ENCODE peak calls at places on chromosomes 12 and 14, in five cellular contexts. One of them, this sample, is unnamed.

GRCh38 chr14:64756712-64757111 is 52.5 kb downstream of the PLEKHG3 start:
- DNase-seq in stimulated activated effector memory CD8-positive, alpha-beta T cell treated with anti-CD3 and anti-CD28 coated beads, Interleukin-12 subunit alpha, Interleukin-12 subunit beta, amount 100 ng/mL, for 72 hours: no peak
- DNase-seq in stimulated activated CD4-positive, alpha-beta T cell treated with anti-CD3 and anti-CD28 coated beads, Interleukin-12 subunit alpha, Interleukin-12 subunit beta, amount 100 ng/mL, for 48 hours: no peak
- DNase-seq in NCI-H748 treated with DMSO at 0.1 percent for 48 hours: no peak
- DNase-seq in activated CD4-positive, CD25-positive, alpha-beta regulatory T cell: no peak
- DNase-seq in this sample: no peak

GRCh38 chr12:93441617-93442410 is at the start of gene UBE2N:
- DNase-seq in activated CD4-positive, CD25-positive, alpha-beta regulatory T cell: peak
- DNase-seq in NCI-H748 treated with DMSO at 0.1 percent for 48 hours: peak
- DNase-seq in stimulated activated CD4-positive, alpha-beta T cell treated with anti-CD3 and anti-CD28 coated beads, Interleukin-12 subunit alpha, Interleukin-12 subunit beta, amount 100 ng/mL, for 48 hours: peak
- DNase-seq in stimulated activated effector memory CD8-positive, alpha-beta T cell treated with anti-CD3 and anti-CD28 coated beads, Interleukin-12 subunit alpha, Interleukin-12 subunit beta, amount 100 ng/mL, for 72 hours: peak
- DNase-seq in this sample: peak

GRCh38 chr14:93207468-93208308 is 632 bp downstream of the UBR7 start:
- DNase-seq in activated CD4-positive, CD25-positive, alpha-beta regulatory T cell: no peak
- DNase-seq in stimulated activated effector memory CD8-positive, alpha-beta T cell treated with anti-CD3 and anti-CD28 coated beads, Interleukin-12 subunit alpha, Interleukin-12 subunit beta, amount 100 ng/mL, for 72 hours: no peak
- DNase-seq in stimulated activated CD4-positive, alpha-beta T cell treated with anti-CD3 and anti-CD28 coated beads, Interleukin-12 subunit alpha, Interleukin-12 subunit beta, amount 100 ng/mL, for 48 hours: no peak
- DNase-seq in NCI-H748 treated with DMSO at 0.1 percent for 48 hours: peak
- DNase-seq in this sample: peak

GRCh38 chr12:122986258-122986871 is 5.9 kb downstream of the ARL6IP4 start:
- DNase-seq in NCI-H748 treated with DMSO at 0.1 percent for 48 hours: no peak
- DNase-seq in stimulated activated effector memory CD8-positive, alpha-beta T cell treated with anti-CD3 and anti-CD28 coated beads, Interleukin-12 subunit alpha, Interleukin-12 subunit beta, amount 100 ng/mL, for 72 hours: no peak
- DNase-seq in activated CD4-positive, CD25-positive, alpha-beta regulatory T cell: no peak
- DNase-seq in stimulated activated CD4-positive, alpha-beta T cell treated with anti-CD3 and anti-CD28 coated beads, Interleukin-12 subunit alpha, Interleukin-12 subunit beta, amount 100 ng/mL, for 48 hours: no peak
- DNase-seq in this sample: no peak

GRCh38 chr14:95117937-95118726 is 39.2 kb downstream of the DICER1 start:
- DNase-seq in NCI-H748 treated with DMSO at 0.1 percent for 48 hours: no peak
- DNase-seq in stimulated activated effector memory CD8-positive, alpha-beta T cell treated with anti-CD3 and anti-CD28 coated beads, Interleukin-12 subunit alpha, Interleukin-12 subunit beta, amount 100 ng/mL, for 72 hours: no peak
- DNase-seq in stimulated activated CD4-positive, alpha-beta T cell treated with anti-CD3 and anti-CD28 coated beads, Interleukin-12 subunit alpha, Interleukin-12 subunit beta, amount 100 ng/mL, for 48 hours: no peak
- DNase-seq in activated CD4-positive, CD25-positive, alpha-beta regulatory T cell: no peak
- DNase-seq in this sample: no peak

GRCh38 chr14:33592298-33592697 is 358.6 kb downstream of the EGLN3 start:
- DNase-seq in stimulated activated effector memory CD8-positive, alpha-beta T cell treated with anti-CD3 and anti-CD28 coated beads, Interleukin-12 subunit alpha, Interleukin-12 subunit beta, amount 100 ng/mL, for 72 hours: no peak
- DNase-seq in activated CD4-positive, CD25-positive, alpha-beta regulatory T cell: no peak
- DNase-seq in NCI-H748 treated with DMSO at 0.1 percent for 48 hours: no peak
- DNase-seq in stimulated activated CD4-positive, alpha-beta T cell treated with anti-CD3 and anti-CD28 coated beads, Interleukin-12 subunit alpha, Interleukin-12 subunit beta, amount 100 ng/mL, for 48 hours: no peak
- DNase-seq in this sample: no peak

GRCh38 chr12:3630621-3631271 is 122.2 kb downstream of the CRACR2A start:
- DNase-seq in activated CD4-positive, CD25-positive, alpha-beta regulatory T cell: no peak
- DNase-seq in stimulated activated effector memory CD8-positive, alpha-beta T cell treated with anti-CD3 and anti-CD28 coated beads, Interleukin-12 subunit alpha, Interleukin-12 subunit beta, amount 100 ng/mL, for 72 hours: no peak
- DNase-seq in stimulated activated CD4-positive, alpha-beta T cell treated with anti-CD3 and anti-CD28 coated beads, Interleukin-12 subunit alpha, Interleukin-12 subunit beta, amount 100 ng/mL, for 48 hours: no peak
- DNase-seq in NCI-H748 treated with DMSO at 0.1 percent for 48 hours: no peak
- DNase-seq in this sample: no peak

GRCh38 chr14:97712471-97712870 is 915.3 kb downstream of the VRK1 start:
- DNase-seq in activated CD4-positive, CD25-positive, alpha-beta regulatory T cell: no peak
- DNase-seq in stimulated activated CD4-positive, alpha-beta T cell treated with anti-CD3 and anti-CD28 coated beads, Interleukin-12 subunit alpha, Interleukin-12 subunit beta, amount 100 ng/mL, for 48 hours: no peak
- DNase-seq in stimulated activated effector memory CD8-positive, alpha-beta T cell treated with anti-CD3 and anti-CD28 coated beads, Interleukin-12 subunit alpha, Interleukin-12 subunit beta, amount 100 ng/mL, for 72 hours: no peak
- DNase-seq in NCI-H748 treated with DMSO at 0.1 percent for 48 hours: no peak
- DNase-seq in this sample: no peak

GRCh38 chr12:44224399-44224798 is 388.5 kb downstream of the TMEM117 start:
- DNase-seq in NCI-H748 treated with DMSO at 0.1 percent for 48 hours: no peak
- DNase-seq in activated CD4-positive, CD25-positive, alpha-beta regulatory T cell: no peak
- DNase-seq in stimulated activated effector memory CD8-positive, alpha-beta T cell treated with anti-CD3 and anti-CD28 coated beads, Interleukin-12 subunit alpha, Interleukin-12 subunit beta, amount 100 ng/mL, for 72 hours: no peak
- DNase-seq in stimulated activated CD4-positive, alpha-beta T cell treated with anti-CD3 and anti-CD28 coated beads, Interleukin-12 subunit alpha, Interleukin-12 subunit beta, amount 100 ng/mL, for 48 hours: no peak
- DNase-seq in this sample: no peak

GRCh38 chr12:19657401-19657800 is 218.1 kb downstream of the AEBP2 start:
- DNase-seq in activated CD4-positive, CD25-positive, alpha-beta regulatory T cell: no peak
- DNase-seq in stimulated activated effector memory CD8-positive, alpha-beta T cell treated with anti-CD3 and anti-CD28 coated beads, Interleukin-12 subunit alpha, Interleukin-12 subunit beta, amount 100 ng/mL, for 72 hours: no peak
- DNase-seq in NCI-H748 treated with DMSO at 0.1 percent for 48 hours: no peak
- DNase-seq in stimulated activated CD4-positive, alpha-beta T cell treated with anti-CD3 and anti-CD28 coated beads, Interleukin-12 subunit alpha, Interleukin-12 subunit beta, amount 100 ng/mL, for 48 hours: no peak
- DNase-seq in this sample: no peak

GRCh38 chr12:4992881-4993280 is 50.8 kb upstream of the KCNA5 start:
- DNase-seq in activated CD4-positive, CD25-positive, alpha-beta regulatory T cell: no peak
- DNase-seq in stimulated activated effector memory CD8-positive, alpha-beta T cell treated with anti-CD3 and anti-CD28 coated beads, Interleukin-12 subunit alpha, Interleukin-12 subunit beta, amount 100 ng/mL, for 72 hours: no peak
- DNase-seq in stimulated activated CD4-positive, alpha-beta T cell treated with anti-CD3 and anti-CD28 coated beads, Interleukin-12 subunit alpha, Interleukin-12 subunit beta, amount 100 ng/mL, for 48 hours: no peak
- DNase-seq in NCI-H748 treated with DMSO at 0.1 percent for 48 hours: no peak
- DNase-seq in this sample: no peak

GRCh38 chr12:62347922-62348650 is 87.9 kb downstream of the USP15 start:
- DNase-seq in activated CD4-positive, CD25-positive, alpha-beta regulatory T cell: no peak
- DNase-seq in stimulated activated CD4-positive, alpha-beta T cell treated with anti-CD3 and anti-CD28 coated beads, Interleukin-12 subunit alpha, Interleukin-12 subunit beta, amount 100 ng/mL, for 48 hours: no peak
- DNase-seq in NCI-H748 treated with DMSO at 0.1 percent for 48 hours: no peak
- DNase-seq in stimulated activated effector memory CD8-positive, alpha-beta T cell treated with anti-CD3 and anti-CD28 coated beads, Interleukin-12 subunit alpha, Interleukin-12 subunit beta, amount 100 ng/mL, for 72 hours: no peak
- DNase-seq in this sample: no peak

GRCh38 chr12:117514016-117514415 is 152.6 kb upstream of the NOS1 start:
- DNase-seq in stimulated activated CD4-positive, alpha-beta T cell treated with anti-CD3 and anti-CD28 coated beads, Interleukin-12 subunit alpha, Interleukin-12 subunit beta, amount 100 ng/mL, for 48 hours: no peak
- DNase-seq in activated CD4-positive, CD25-positive, alpha-beta regulatory T cell: no peak
- DNase-seq in NCI-H748 treated with DMSO at 0.1 percent for 48 hours: no peak
- DNase-seq in stimulated activated effector memory CD8-positive, alpha-beta T cell treated with anti-CD3 and anti-CD28 coated beads, Interleukin-12 subunit alpha, Interleukin-12 subunit beta, amount 100 ng/mL, for 72 hours: no peak
- DNase-seq in this sample: no peak

GRCh38 chr14:40368314-40368713 is 936.1 kb upstream of the FBXO33 start:
- DNase-seq in NCI-H748 treated with DMSO at 0.1 percent for 48 hours: peak
- DNase-seq in stimulated activated effector memory CD8-positive, alpha-beta T cell treated with anti-CD3 and anti-CD28 coated beads, Interleukin-12 subunit alpha, Interleukin-12 subunit beta, amount 100 ng/mL, for 72 hours: no peak
- DNase-seq in activated CD4-positive, CD25-positive, alpha-beta regulatory T cell: no peak
- DNase-seq in stimulated activated CD4-positive, alpha-beta T cell treated with anti-CD3 and anti-CD28 coated beads, Interleukin-12 subunit alpha, Interleukin-12 subunit beta, amount 100 ng/mL, for 48 hours: no peak
- DNase-seq in this sample: no peak

GRCh38 chr12:69512820-69513219 is 42.6 kb downstream of the FRS2 start:
- DNase-seq in activated CD4-positive, CD25-positive, alpha-beta regulatory T cell: no peak
- DNase-seq in stimulated activated CD4-positive, alpha-beta T cell treated with anti-CD3 and anti-CD28 coated beads, Interleukin-12 subunit alpha, Interleukin-12 subunit beta, amount 100 ng/mL, for 48 hours: no peak
- DNase-seq in stimulated activated effector memory CD8-positive, alpha-beta T cell treated with anti-CD3 and anti-CD28 coated beads, Interleukin-12 subunit alpha, Interleukin-12 subunit beta, amount 100 ng/mL, for 72 hours: no peak
- DNase-seq in NCI-H748 treated with DMSO at 0.1 percent for 48 hours: no peak
- DNase-seq in this sample: peak

GRCh38 chr14:65101631-65102440 is 481 bp downstream of the MAX start:
- DNase-seq in stimulated activated CD4-positive, alpha-beta T cell treated with anti-CD3 and anti-CD28 coated beads, Interleukin-12 subunit alpha, Interleukin-12 subunit beta, amount 100 ng/mL, for 48 hours: peak
- DNase-seq in stimulated activated effector memory CD8-positive, alpha-beta T cell treated with anti-CD3 and anti-CD28 coated beads, Interleukin-12 subunit alpha, Interleukin-12 subunit beta, amount 100 ng/mL, for 72 hours: peak
- DNase-seq in NCI-H748 treated with DMSO at 0.1 percent for 48 hours: no peak
- DNase-seq in activated CD4-positive, CD25-positive, alpha-beta regulatory T cell: peak
- DNase-seq in this sample: peak

GRCh38 chr12:22333751-22334695 is 484 bp downstream of the ST8SIA1 start:
- DNase-seq in activated CD4-positive, CD25-positive, alpha-beta regulatory T cell: no peak
- DNase-seq in NCI-H748 treated with DMSO at 0.1 percent for 48 hours: no peak
- DNase-seq in stimulated activated CD4-positive, alpha-beta T cell treated with anti-CD3 and anti-CD28 coated beads, Interleukin-12 subunit alpha, Interleukin-12 subunit beta, amount 100 ng/mL, for 48 hours: no peak
- DNase-seq in stimulated activated effector memory CD8-positive, alpha-beta T cell treated with anti-CD3 and anti-CD28 coated beads, Interleukin-12 subunit alpha, Interleukin-12 subunit beta, amount 100 ng/mL, for 72 hours: no peak
- DNase-seq in this sample: no peak

GRCh38 chr12:57477710-57478681 is 1.7 kb downstream of the ARHGAP9 start:
- DNase-seq in NCI-H748 treated with DMSO at 0.1 percent for 48 hours: no peak
- DNase-seq in stimulated activated effector memory CD8-positive, alpha-beta T cell treated with anti-CD3 and anti-CD28 coated beads, Interleukin-12 subunit alpha, Interleukin-12 subunit beta, amount 100 ng/mL, for 72 hours: no peak
- DNase-seq in stimulated activated CD4-positive, alpha-beta T cell treated with anti-CD3 and anti-CD28 coated beads, Interleukin-12 subunit alpha, Interleukin-12 subunit beta, amount 100 ng/mL, for 48 hours: peak
- DNase-seq in activated CD4-positive, CD25-positive, alpha-beta regulatory T cell: no peak
- DNase-seq in this sample: peak

GRCh38 chr12:99004799-99005474 is 359.8 kb downstream of the APAF1 start:
- DNase-seq in stimulated activated effector memory CD8-positive, alpha-beta T cell treated with anti-CD3 and anti-CD28 coated beads, Interleukin-12 subunit alpha, Interleukin-12 subunit beta, amount 100 ng/mL, for 72 hours: no peak
- DNase-seq in activated CD4-positive, CD25-positive, alpha-beta regulatory T cell: no peak
- DNase-seq in stimulated activated CD4-positive, alpha-beta T cell treated with anti-CD3 and anti-CD28 coated beads, Interleukin-12 subunit alpha, Interleukin-12 subunit beta, amount 100 ng/mL, for 48 hours: no peak
- DNase-seq in NCI-H748 treated with DMSO at 0.1 percent for 48 hours: no peak
- DNase-seq in this sample: no peak

GRCh38 chr12:11959117-11959823 is 111.5 kb upstream of the BCL2L14 start:
- DNase-seq in NCI-H748 treated with DMSO at 0.1 percent for 48 hours: no peak
- DNase-seq in activated CD4-positive, CD25-positive, alpha-beta regulatory T cell: no peak
- DNase-seq in stimulated activated CD4-positive, alpha-beta T cell treated with anti-CD3 and anti-CD28 coated beads, Interleukin-12 subunit alpha, Interleukin-12 subunit beta, amount 100 ng/mL, for 48 hours: no peak
- DNase-seq in stimulated activated effector memory CD8-positive, alpha-beta T cell treated with anti-CD3 and anti-CD28 coated beads, Interleukin-12 subunit alpha, Interleukin-12 subunit beta, amount 100 ng/mL, for 72 hours: no peak
- DNase-seq in this sample: no peak

GRCh38 chr12:119803391-119803791 is 73.7 kb downstream of the CIT start:
- DNase-seq in NCI-H748 treated with DMSO at 0.1 percent for 48 hours: no peak
- DNase-seq in activated CD4-positive, CD25-positive, alpha-beta regulatory T cell: no peak
- DNase-seq in stimulated activated CD4-positive, alpha-beta T cell treated with anti-CD3 and anti-CD28 coated beads, Interleukin-12 subunit alpha, Interleukin-12 subunit beta, amount 100 ng/mL, for 48 hours: no peak
- DNase-seq in stimulated activated effector memory CD8-positive, alpha-beta T cell treated with anti-CD3 and anti-CD28 coated beads, Interleukin-12 subunit alpha, Interleukin-12 subunit beta, amount 100 ng/mL, for 72 hours: no peak
- DNase-seq in this sample: no peak

GRCh38 chr12:23055004-23055403 is 430.0 kb downstream of the ETNK1 start:
- DNase-seq in NCI-H748 treated with DMSO at 0.1 percent for 48 hours: peak
- DNase-seq in stimulated activated CD4-positive, alpha-beta T cell treated with anti-CD3 and anti-CD28 coated beads, Interleukin-12 subunit alpha, Interleukin-12 subunit beta, amount 100 ng/mL, for 48 hours: no peak
- DNase-seq in stimulated activated effector memory CD8-positive, alpha-beta T cell treated with anti-CD3 and anti-CD28 coated beads, Interleukin-12 subunit alpha, Interleukin-12 subunit beta, amount 100 ng/mL, for 72 hours: no peak
- DNase-seq in activated CD4-positive, CD25-positive, alpha-beta regulatory T cell: no peak
- DNase-seq in this sample: peak

GRCh38 chr14:32696325-32697101 is 242.2 kb upstream of the NPAS3 start:
- DNase-seq in NCI-H748 treated with DMSO at 0.1 percent for 48 hours: no peak
- DNase-seq in stimulated activated CD4-positive, alpha-beta T cell treated with anti-CD3 and anti-CD28 coated beads, Interleukin-12 subunit alpha, Interleukin-12 subunit beta, amount 100 ng/mL, for 48 hours: no peak
- DNase-seq in activated CD4-positive, CD25-positive, alpha-beta regulatory T cell: no peak
- DNase-seq in stimulated activated effector memory CD8-positive, alpha-beta T cell treated with anti-CD3 and anti-CD28 coated beads, Interleukin-12 subunit alpha, Interleukin-12 subunit beta, amount 100 ng/mL, for 72 hours: no peak
- DNase-seq in this sample: no peak

GRCh38 chr12:26555139-26555538 is 277.9 kb downstream of the ITPR2 start:
- DNase-seq in stimulated activated CD4-positive, alpha-beta T cell treated with anti-CD3 and anti-CD28 coated beads, Interleukin-12 subunit alpha, Interleukin-12 subunit beta, amount 100 ng/mL, for 48 hours: no peak
- DNase-seq in activated CD4-positive, CD25-positive, alpha-beta regulatory T cell: no peak
- DNase-seq in stimulated activated effector memory CD8-positive, alpha-beta T cell treated with anti-CD3 and anti-CD28 coated beads, Interleukin-12 subunit alpha, Interleukin-12 subunit beta, amount 100 ng/mL, for 72 hours: no peak
- DNase-seq in NCI-H748 treated with DMSO at 0.1 percent for 48 hours: no peak
- DNase-seq in this sample: no peak

GRCh38 chr12:42638011-42638410 is 48.5 kb upstream of the PRICKLE1 start:
- DNase-seq in NCI-H748 treated with DMSO at 0.1 percent for 48 hours: no peak
- DNase-seq in stimulated activated CD4-positive, alpha-beta T cell treated with anti-CD3 and anti-CD28 coated beads, Interleukin-12 subunit alpha, Interleukin-12 subunit beta, amount 100 ng/mL, for 48 hours: no peak
- DNase-seq in activated CD4-positive, CD25-positive, alpha-beta regulatory T cell: no peak
- DNase-seq in stimulated activated effector memory CD8-positive, alpha-beta T cell treated with anti-CD3 and anti-CD28 coated beads, Interleukin-12 subunit alpha, Interleukin-12 subunit beta, amount 100 ng/mL, for 72 hours: no peak
- DNase-seq in this sample: no peak

GRCh38 chr14:54189358-54190354 is 207.2 kb upstream of the CDKN3 start:
- DNase-seq in stimulated activated effector memory CD8-positive, alpha-beta T cell treated with anti-CD3 and anti-CD28 coated beads, Interleukin-12 subunit alpha, Interleukin-12 subunit beta, amount 100 ng/mL, for 72 hours: no peak
- DNase-seq in stimulated activated CD4-positive, alpha-beta T cell treated with anti-CD3 and anti-CD28 coated beads, Interleukin-12 subunit alpha, Interleukin-12 subunit beta, amount 100 ng/mL, for 48 hours: no peak
- DNase-seq in NCI-H748 treated with DMSO at 0.1 percent for 48 hours: no peak
- DNase-seq in activated CD4-positive, CD25-positive, alpha-beta regulatory T cell: no peak
- DNase-seq in this sample: peak

GRCh38 chr12:111150476-111150875 is 218.4 kb downstream of the PHETA1 start:
- DNase-seq in stimulated activated effector memory CD8-positive, alpha-beta T cell treated with anti-CD3 and anti-CD28 coated beads, Interleukin-12 subunit alpha, Interleukin-12 subunit beta, amount 100 ng/mL, for 72 hours: no peak
- DNase-seq in activated CD4-positive, CD25-positive, alpha-beta regulatory T cell: no peak
- DNase-seq in NCI-H748 treated with DMSO at 0.1 percent for 48 hours: no peak
- DNase-seq in stimulated activated CD4-positive, alpha-beta T cell treated with anti-CD3 and anti-CD28 coated beads, Interleukin-12 subunit alpha, Interleukin-12 subunit beta, amount 100 ng/mL, for 48 hours: no peak
- DNase-seq in this sample: peak

GRCh38 chr14:59262717-59263469 is 74.4 kb downstream of the DAAM1 start:
- DNase-seq in stimulated activated effector memory CD8-positive, alpha-beta T cell treated with anti-CD3 and anti-CD28 coated beads, Interleukin-12 subunit alpha, Interleukin-12 subunit beta, amount 100 ng/mL, for 72 hours: no peak
- DNase-seq in activated CD4-positive, CD25-positive, alpha-beta regulatory T cell: no peak
- DNase-seq in stimulated activated CD4-positive, alpha-beta T cell treated with anti-CD3 and anti-CD28 coated beads, Interleukin-12 subunit alpha, Interleukin-12 subunit beta, amount 100 ng/mL, for 48 hours: no peak
- DNase-seq in NCI-H748 treated with DMSO at 0.1 percent for 48 hours: peak
- DNase-seq in this sample: no peak

GRCh38 chr12:101040936-101041335 is 169.1 kb downstream of the SLC5A8 start:
- DNase-seq in activated CD4-positive, CD25-positive, alpha-beta regulatory T cell: no peak
- DNase-seq in stimulated activated CD4-positive, alpha-beta T cell treated with anti-CD3 and anti-CD28 coated beads, Interleukin-12 subunit alpha, Interleukin-12 subunit beta, amount 100 ng/mL, for 48 hours: no peak
- DNase-seq in NCI-H748 treated with DMSO at 0.1 percent for 48 hours: peak
- DNase-seq in stimulated activated effector memory CD8-positive, alpha-beta T cell treated with anti-CD3 and anti-CD28 coated beads, Interleukin-12 subunit alpha, Interleukin-12 subunit beta, amount 100 ng/mL, for 72 hours: no peak
- DNase-seq in this sample: no peak

GRCh38 chr14:24312736-24313507 is 1.6 kb downstream of the LTB4R start:
- DNase-seq in stimulated activated effector memory CD8-positive, alpha-beta T cell treated with anti-CD3 and anti-CD28 coated beads, Interleukin-12 subunit alpha, Interleukin-12 subunit beta, amount 100 ng/mL, for 72 hours: no peak
- DNase-seq in stimulated activated CD4-positive, alpha-beta T cell treated with anti-CD3 and anti-CD28 coated beads, Interleukin-12 subunit alpha, Interleukin-12 subunit beta, amount 100 ng/mL, for 48 hours: no peak
- DNase-seq in NCI-H748 treated with DMSO at 0.1 percent for 48 hours: no peak
- DNase-seq in activated CD4-positive, CD25-positive, alpha-beta regulatory T cell: no peak
- DNase-seq in this sample: no peak

GRCh38 chr12:58919271-58920101 is 818 bp downstream of the LRIG3 start:
- DNase-seq in NCI-H748 treated with DMSO at 0.1 percent for 48 hours: peak
- DNase-seq in activated CD4-positive, CD25-positive, alpha-beta regulatory T cell: no peak
- DNase-seq in stimulated activated effector memory CD8-positive, alpha-beta T cell treated with anti-CD3 and anti-CD28 coated beads, Interleukin-12 subunit alpha, Interleukin-12 subunit beta, amount 100 ng/mL, for 72 hours: no peak
- DNase-seq in stimulated activated CD4-positive, alpha-beta T cell treated with anti-CD3 and anti-CD28 coated beads, Interleukin-12 subunit alpha, Interleukin-12 subunit beta, amount 100 ng/mL, for 48 hours: no peak
- DNase-seq in this sample: peak

GRCh38 chr14:96051642-96052540 is 12.7 kb downstream of the C14orf132 start:
- DNase-seq in activated CD4-positive, CD25-positive, alpha-beta regulatory T cell: no peak
- DNase-seq in NCI-H748 treated with DMSO at 0.1 percent for 48 hours: peak
- DNase-seq in stimulated activated CD4-positive, alpha-beta T cell treated with anti-CD3 and anti-CD28 coated beads, Interleukin-12 subunit alpha, Interleukin-12 subunit beta, amount 100 ng/mL, for 48 hours: no peak
- DNase-seq in stimulated activated effector memory CD8-positive, alpha-beta T cell treated with anti-CD3 and anti-CD28 coated beads, Interleukin-12 subunit alpha, Interleukin-12 subunit beta, amount 100 ng/mL, for 72 hours: no peak
- DNase-seq in this sample: no peak

GRCh38 chr12:91272456-91273063 is 89.9 kb upstream of the DCN start:
- DNase-seq in stimulated activated CD4-positive, alpha-beta T cell treated with anti-CD3 and anti-CD28 coated beads, Interleukin-12 subunit alpha, Interleukin-12 subunit beta, amount 100 ng/mL, for 48 hours: no peak
- DNase-seq in stimulated activated effector memory CD8-positive, alpha-beta T cell treated with anti-CD3 and anti-CD28 coated beads, Interleukin-12 subunit alpha, Interleukin-12 subunit beta, amount 100 ng/mL, for 72 hours: no peak
- DNase-seq in NCI-H748 treated with DMSO at 0.1 percent for 48 hours: no peak
- DNase-seq in activated CD4-positive, CD25-positive, alpha-beta regulatory T cell: no peak
- DNase-seq in this sample: no peak

GRCh38 chr12:53057816-53058500 is 8.1 kb downstream of the TNS2 start:
- DNase-seq in activated CD4-positive, CD25-positive, alpha-beta regulatory T cell: no peak
- DNase-seq in stimulated activated CD4-positive, alpha-beta T cell treated with anti-CD3 and anti-CD28 coated beads, Interleukin-12 subunit alpha, Interleukin-12 subunit beta, amount 100 ng/mL, for 48 hours: no peak
- DNase-seq in NCI-H748 treated with DMSO at 0.1 percent for 48 hours: no peak
- DNase-seq in stimulated activated effector memory CD8-positive, alpha-beta T cell treated with anti-CD3 and anti-CD28 coated beads, Interleukin-12 subunit alpha, Interleukin-12 subunit beta, amount 100 ng/mL, for 72 hours: no peak
- DNase-seq in this sample: no peak

GRCh38 chr12:15580431-15580830 is 208.8 kb downstream of the EPS8 start:
- DNase-seq in stimulated activated effector memory CD8-positive, alpha-beta T cell treated with anti-CD3 and anti-CD28 coated beads, Interleukin-12 subunit alpha, Interleukin-12 subunit beta, amount 100 ng/mL, for 72 hours: no peak
- DNase-seq in activated CD4-positive, CD25-positive, alpha-beta regulatory T cell: peak
- DNase-seq in NCI-H748 treated with DMSO at 0.1 percent for 48 hours: peak
- DNase-seq in stimulated activated CD4-positive, alpha-beta T cell treated with anti-CD3 and anti-CD28 coated beads, Interleukin-12 subunit alpha, Interleukin-12 subunit beta, amount 100 ng/mL, for 48 hours: peak
- DNase-seq in this sample: peak

GRCh38 chr12:94561943-94562411 is 88.4 kb downstream of the TMCC3 start:
- DNase-seq in stimulated activated CD4-positive, alpha-beta T cell treated with anti-CD3 and anti-CD28 coated beads, Interleukin-12 subunit alpha, Interleukin-12 subunit beta, amount 100 ng/mL, for 48 hours: no peak
- DNase-seq in stimulated activated effector memory CD8-positive, alpha-beta T cell treated with anti-CD3 and anti-CD28 coated beads, Interleukin-12 subunit alpha, Interleukin-12 subunit beta, amount 100 ng/mL, for 72 hours: no peak
- DNase-seq in activated CD4-positive, CD25-positive, alpha-beta regulatory T cell: no peak
- DNase-seq in NCI-H748 treated with DMSO at 0.1 percent for 48 hours: no peak
- DNase-seq in this sample: no peak

GRCh38 chr14:100772607-100773165 is 46.0 kb downstream of the DLK1 start:
- DNase-seq in stimulated activated effector memory CD8-positive, alpha-beta T cell treated with anti-CD3 and anti-CD28 coated beads, Interleukin-12 subunit alpha, Interleukin-12 subunit beta, amount 100 ng/mL, for 72 hours: no peak
- DNase-seq in stimulated activated CD4-positive, alpha-beta T cell treated with anti-CD3 and anti-CD28 coated beads, Interleukin-12 subunit alpha, Interleukin-12 subunit beta, amount 100 ng/mL, for 48 hours: no peak
- DNase-seq in NCI-H748 treated with DMSO at 0.1 percent for 48 hours: no peak
- DNase-seq in activated CD4-positive, CD25-positive, alpha-beta regulatory T cell: no peak
- DNase-seq in this sample: no peak

This sample was measured in OCI-M1.